ENCODE peak calls at places on chromosomes 6 and 20, in seven cellular contexts. N, O, T, G, Q, L and M are unnamed samples.

GRCh38 chr20:36585410-36586125 is 12.2 kb downstream of the TGIF2 start:
- DNase-seq in G (no peak), O (no peak), Q (peak), T (no peak), N (no peak), L (no peak), M (no peak)

GRCh38 chr6:162960674-162961457 is 233.1 kb downstream of the PACRG start:
- DNase-seq in L (no peak), T (no peak), N (no peak), O (no peak), Q (no peak), G (no peak), M (no peak)

GRCh38 chr6:150293423-150294280 is 75.2 kb upstream of the IYD start:
- DNase-seq in L (no peak), N (no peak), Q (no peak), O (no peak), G (no peak), T (peak), M (no peak)

GRCh38 chr6:154683756-154684523 is 49.3 kb upstream of the SCAF8 start:
- DNase-seq in O (peak), Q (no peak), N (no peak), G (no peak), T (no peak), L (peak), M (peak)

GRCh38 chr6:90493332-90493731 is 93.5 kb downstream of the MAP3K7 start:
- DNase-seq in T (no peak), N (no peak), L (no peak), O (no peak), Q (no peak), G (no peak), M (no peak)

GRCh38 chr20:58342104-58342945 is 32.8 kb downstream of the RAB22A start:
- DNase-seq in O (no peak), T (no peak), N (no peak), Q (no peak), G (no peak), L (no peak), M (no peak)

GRCh38 chr6:31822038-31822821 is 5.3 kb upstream of the HSPA1B start:
- DNase-seq in O (peak), N (peak), T (peak), Q (no peak), L (no peak), G (peak), M (peak)

GRCh38 chr20:10221022-10221421 is 2.4 kb downstream of the SNAP25 start:
- DNase-seq in Q (no peak), O (no peak), N (no peak), G (no peak), L (no peak), T (no peak), M (no peak)

GRCh38 chr6:135935951-135936601 is 84.6 kb downstream of the PDE7B start:
- DNase-seq in N (no peak), T (no peak), O (no peak), Q (no peak), G (no peak), L (no peak), M (no peak)

GRCh38 chr6:157689875-157690274 is 133.2 kb upstream of the SNX9 start:
- DNase-seq in N (no peak), O (no peak), T (no peak), G (no peak), L (no peak), Q (no peak), M (no peak)

GRCh38 chr20:21968486-21968885 is 263.0 kb downstream of the PAX1 start:
- DNase-seq in G (no peak), O (no peak), Q (no peak), L (no peak), T (no peak), N (no peak), M (no peak)

GRCh38 chr6:43886067-43886461 is 116.1 kb downstream of the VEGFA start:
- DNase-seq in G (no peak), O (no peak), T (no peak), Q (no peak), L (no peak), N (no peak), M (no peak)

GRCh38 chr6:104003803-104004516 is 855.8 kb downstream of the HACE1 start:
- DNase-seq in T (peak), N (no peak), G (peak), Q (no peak), O (no peak), L (no peak), M (no peak)

GRCh38 chr6:160900031-160900430 is 91.5 kb upstream of the MAP3K4 start:
- DNase-seq in G (no peak), N (no peak), Q (no peak), L (no peak), O (no peak), T (no peak), M (no peak)

GRCh38 chr6:44943541-44943940 is 384.6 kb upstream of the RUNX2 start:
- DNase-seq in G (no peak), L (no peak), T (no peak), N (no peak), Q (no peak), O (no peak), M (no peak)

GRCh38 chr6:38459291-38459690 is 180.4 kb downstream of the BTBD9 start:
- DNase-seq in G (no peak), Q (no peak), T (peak), N (no peak), O (no peak), L (no peak), M (no peak)

GRCh38 chr6:27178001-27178730 is 69.3 kb upstream of the PRSS16 start:
- DNase-seq in O (no peak), G (peak), Q (no peak), L (peak), T (no peak), N (peak), M (no peak)

GRCh38 chr6:14540859-14541540 is 423.4 kb downstream of the CD83 start:
- DNase-seq in N (peak), L (no peak), Q (no peak), O (no peak), G (no peak), T (no peak), M (no peak)

GRCh38 chr6:7071405-7071804 is 36.4 kb upstream of the RREB1 start:
- DNase-seq in L (no peak), G (no peak), N (no peak), O (no peak), T (no peak), Q (no peak), M (no peak)

GRCh38 chr6:169661357-169661756 is 40.5 kb downstream of the WDR27 start:
- DNase-seq in O (no peak), Q (no peak), G (no peak), N (no peak), T (no peak), L (no peak), M (no peak)

GRCh38 chr6:159692303-159693127 is 526 bp downstream of the SOD2 start:
- DNase-seq in N (peak), T (peak), O (peak), Q (no peak), G (peak), L (no peak), M (peak)

GRCh38 chr6:3919130-3919628 is 70.0 kb downstream of the FAM50B start:
- DNase-seq in O (no peak), Q (no peak), L (no peak), T (no peak), G (no peak), N (no peak), M (no peak)

GRCh38 chr20:49136817-49137571 is 51.1 kb downstream of the STAU1 start:
- DNase-seq in G (peak), O (no peak), L (no peak), Q (no peak), T (peak), N (no peak), M (no peak)

GRCh38 chr20:12564982-12565381 is 443.8 kb upstream of the SPTLC3 start:
- DNase-seq in N (peak), T (no peak), Q (no peak), L (no peak), G (no peak), O (no peak), M (no peak)

GRCh38 chr6:163239572-163240340 is 174.8 kb upstream of the QKI start:
- DNase-seq in T (no peak), L (no peak), O (no peak), N (no peak), Q (no peak), G (no peak), M (no peak)

GRCh38 chr20:59745716-59746115 is 141.4 kb downstream of the PHACTR3 start:
- DNase-seq in O (no peak), T (no peak), Q (no peak), G (no peak), N (no peak), L (no peak), M (no peak)

GRCh38 chr6:154504865-154505449 is 5.5 kb downstream of the CNKSR3 start:
- DNase-seq in T (no peak), N (no peak), Q (no peak), G (no peak), O (no peak), L (no peak), M (no peak)

GRCh38 chr6:143449731-143450452 is 603 bp downstream of the ADAT2 start:
- DNase-seq in N (peak), O (no peak), L (peak), T (peak), Q (no peak), G (peak), M (no peak)

GRCh38 chr6:140371360-140371870 is 997.0 kb upstream of the CITED2 start:
- DNase-seq in L (no peak), G (no peak), O (no peak), Q (no peak), N (no peak), T (no peak), M (no peak)

GRCh38 chr6:166553563-166554271 is 32.8 kb downstream of the RAMACL start:
- DNase-seq in T (no peak), G (no peak), L (no peak), O (no peak), N (no peak), Q (no peak), M (no peak)

GRCh38 chr6:152309648-152310047 is 327.5 kb downstream of the SYNE1 start:
- DNase-seq in T (no peak), L (no peak), N (no peak), Q (no peak), O (no peak), G (no peak), M (no peak)
- TF ChIP-seq TAF1 in T (no peak), L (no peak), N (no peak), Q (no peak), O (no peak), G (no peak), M (no peak)

GRCh38 chr6:5746392-5747140 is 260.2 kb downstream of the NRN1 start:
- DNase-seq in T (peak), G (no peak), N (peak), O (no peak), Q (peak), L (no peak), M (no peak)
- TF ChIP-seq TAF1 in T (no peak), G (no peak), N (no peak), O (no peak), Q (no peak), L (no peak), M (no peak)

GRCh38 chr20:61222699-61223098 is 29.4 kb upstream of the CDH4 start:
- DNase-seq in L (no peak), N (no peak), O (no peak), Q (no peak), G (no peak), T (no peak), M (no peak)

GRCh38 chr20:61217848-61218247 is 34.2 kb upstream of the CDH4 start:
- DNase-seq in L (no peak), Q (no peak), O (no peak), N (no peak), G (no peak), T (no peak), M (no peak)

GRCh38 chr20:61220131-61220530 is 31.9 kb upstream of the CDH4 start:
- DNase-seq in Q (no peak), N (no peak), O (no peak), G (no peak), L (no peak), T (no peak), M (no peak)

GRCh38 chr20:61218886-61219480 is 33.1 kb upstream of the CDH4 start:
- DNase-seq in Q (no peak), G (no peak), O (no peak), T (no peak), N (no peak), L (no peak), M (no peak)

GRCh38 chr20:61223121-61223520 is 28.9 kb upstream of the CDH4 start:
- DNase-seq in N (no peak), T (no peak), L (no peak), Q (no peak), O (no peak), G (no peak), M (no peak)
- TF ChIP-seq TAF1 in N (no peak), T (no peak), L (no peak), Q (no peak), O (no peak), G (no peak), M (no peak)

GRCh38 chr6:125793863-125794262 is 3.1 kb downstream of the NCOA7 start:
- DNase-seq in Q (no peak), N (peak), T (no peak), L (no peak), O (no peak), G (no peak), M (no peak)
- TF ChIP-seq TAF1 in Q (no peak), N (no peak), T (no peak), L (no peak), O (no peak), G (no peak), M (no peak)

DNA sequence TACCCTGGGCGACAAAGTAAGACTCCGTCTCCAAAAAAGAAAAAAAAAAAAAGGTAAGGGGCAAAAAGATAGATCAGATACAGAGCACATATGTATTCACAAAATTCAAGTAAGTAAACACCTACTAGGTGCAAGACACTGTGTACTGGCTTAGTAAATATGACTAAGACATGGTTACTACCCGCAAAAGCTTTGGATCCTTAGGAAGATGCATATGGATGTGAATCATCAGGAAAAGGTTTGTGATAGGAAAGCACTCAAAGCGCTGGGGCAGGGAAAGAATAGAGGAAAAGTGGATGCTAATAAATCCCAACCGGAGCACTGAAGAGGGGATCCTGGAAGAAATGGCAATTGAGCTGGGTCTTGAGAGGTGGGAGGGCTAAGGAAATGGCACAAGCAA is 118.8 kb upstream of the FAM184A start:
- DNase-seq in N (no peak), T (no peak), G (no peak), O (no peak), L (no peak), Q (no peak), M (no peak)
- TF ChIP-seq TAF1 in N (no peak), T (no peak), G (no peak), O (no peak), L (no peak), Q (no peak), M (no peak)

GRCh38 chr6:111852704-111853103 is 20.5 kb downstream of the FYN start:
- DNase-seq in T (no peak), O (no peak), N (no peak), Q (no peak), L (no peak), G (peak), M (no peak)
- TF ChIP-seq TAF1 in T (no peak), O (no peak), N (no peak), Q (no peak), L (no peak), G (no peak), M (no peak)

DNA sequence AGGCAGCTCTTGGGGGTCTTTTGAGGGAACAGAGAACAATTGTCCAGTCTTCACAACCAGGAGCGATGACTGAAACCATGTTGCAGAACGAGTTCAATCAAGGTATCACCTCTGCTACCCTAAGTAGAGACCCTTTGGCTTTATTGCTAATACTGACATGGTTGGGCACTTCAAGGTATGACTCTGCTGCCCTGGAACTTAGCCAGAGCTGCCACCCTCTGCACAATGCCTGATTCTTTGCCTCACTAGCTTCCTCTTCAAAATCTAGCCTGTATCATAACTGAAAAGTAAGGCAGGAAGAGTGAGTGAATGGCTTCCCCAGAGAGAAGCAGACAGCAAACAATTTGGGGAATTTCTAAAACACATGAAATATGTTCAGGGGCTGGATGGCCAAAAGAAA is 592.7 kb upstream of the NRSN1 start:
- DNase-seq in L (no peak), T (no peak), O (no peak), Q (no peak), N (no peak), G (no peak), M (no peak)
- TF ChIP-seq TAF1 in L (no peak), T (no peak), O (no peak), Q (no peak), N (no peak), G (no peak), M (no peak)

GRCh38 chr6:20954325-20954724 is 420.1 kb downstream of the CDKAL1 start:
- DNase-seq in O (no peak), Q (no peak), G (no peak), N (no peak), L (no peak), T (no peak), M (no peak)

GRCh38 chr6:20953019-20953418 is 418.8 kb downstream of the CDKAL1 start:
- DNase-seq in O (no peak), Q (no peak), T (no peak), N (peak), L (no peak), G (no peak), M (no peak)

GRCh38 chr6:20955751-20956150 is 421.5 kb downstream of the CDKAL1 start:
- DNase-seq in Q (no peak), T (no peak), L (no peak), G (no peak), O (no peak), N (no peak), M (no peak)

GRCh38 chr6:20948531-20948930 is 414.3 kb downstream of the CDKAL1 start:
- DNase-seq in O (no peak), G (no peak), N (no peak), L (no peak), T (no peak), Q (no peak), M (no peak)

GRCh38 chr6:20952605-20953004 is 418.3 kb downstream of the CDKAL1 start:
- DNase-seq in T (peak), Q (no peak), N (no peak), L (no peak), G (peak), O (no peak), M (no peak)
- TF ChIP-seq TAF1 in T (no peak), Q (no peak), N (no peak), L (no peak), G (no peak), O (no peak), M (no peak)